ENCODE peak calls at places on chromosomes 3 and 15, in eight cellular contexts. Q is DND-41; R is naive thymus-derived CD4-positive, alpha-beta T cell; F is tibial nerve; P is stimulated activated CD8-positive, alpha-beta memory T cell treated with anti-CD3 and anti-CD28 coated beads, Interleukin-4, amount 100 ng/mL, for 1 hour; G is putamen; S is activated T-helper 2 cell treated with anti-CD3 and anti-CD28 coated beads, Interferon-gamma antibody, Interleukin-2, Interleukin-4, amounts not matched to agents 10 μg/mL and 5 μg/mL and 100 μg/mL, durations not matched to agents 14 hours and 24 hours and 36 hours; B is fibroblast of pulmonary artery. T is an unnamed sample.

GRCh38 chr3:49411550-49411967 is 217 bp downstream of the RHOA start:
- DNase-seq in Q (peak), R (peak), F (no peak), P (no peak), G (peak), S (peak), B (no peak), T (peak)

GRCh38 chr3:64895095-64895494 is 207.3 kb upstream of the ADAMTS9 start:
- DNase-seq in Q (no peak), R (no peak), F (no peak), P (no peak), G (no peak), S (no peak), B (no peak), T (no peak)

GRCh38 chr3:14274999-14275961 is 96.7 kb downstream of the LSM3 start:
- DNase-seq in Q (peak), R (no peak), F (no peak), P (no peak), G (no peak), S (no peak), B (peak), T (no peak)

GRCh38 chr3:14246414-14246813 is 67.8 kb downstream of the LSM3 start:
- DNase-seq in Q (no peak), R (no peak), F (no peak), P (no peak), G (no peak), S (no peak), B (no peak), T (no peak)

GRCh38 chr3:54599741-54600140 is 328.1 kb downstream of the LRTM1 start:
- DNase-seq in Q (no peak), R (no peak), F (no peak), P (no peak), G (peak), S (no peak), B (no peak), T (no peak)

GRCh38 chr15:60580650-60581415 is 101.9 kb upstream of the ICE2 start:
- DNase-seq in Q (peak), R (peak), F (no peak), P (no peak), G (no peak), S (peak), B (no peak), T (no peak)

GRCh38 chr3:73513260-73513659 is 111.5 kb downstream of the PDZRN3 start:
- DNase-seq in Q (no peak), R (no peak), F (no peak), P (no peak), G (no peak), S (no peak), B (no peak), T (no peak)

GRCh38 chr15:52023169-52023922 is 4.3 kb downstream of the MAPK6 start:
- DNase-seq in Q (no peak), R (no peak), F (no peak), P (no peak), G (no peak), S (no peak), B (no peak), T (no peak)

GRCh38 chr3:126852536-126852935 is 130.4 kb upstream of the PLXNA1 start:
- DNase-seq in Q (no peak), R (no peak), F (no peak), P (no peak), G (no peak), S (no peak), B (no peak), T (no peak)

GRCh38 chr15:100372695-100373036 is 30.9 kb upstream of the ADAMTS17 start:
- DNase-seq in Q (no peak), R (no peak), F (no peak), P (no peak), G (no peak), S (no peak), B (no peak), T (peak)

GRCh38 chr3:83523470-83524073 is 1435.2 kb upstream of the CADM2 start:
- DNase-seq in Q (peak), R (no peak), F (peak), P (no peak), G (peak), S (no peak), B (peak), T (no peak)

GRCh38 chr15:38883987-38884386 is 319.4 kb upstream of the RASGRP1 start:
- DNase-seq in Q (no peak), R (no peak), F (no peak), P (no peak), G (no peak), S (no peak), B (peak), T (no peak)